ENCODE peak calls at places on chromosomes 4 and X, in seven cellular contexts. U, J, D, V, Y, T and Q are unnamed samples.

GRCh38 chr4:78069859-78070258 is 12.7 kb downstream of the FRAS1 start:
- DNase-seq in J (no peak), T (no peak), Y (no peak), U (peak), D (no peak), V (no peak), Q (no peak)

GRCh38 chr4:72951628-72952027 is 117.9 kb downstream of the COX18 start:
- DNase-seq in D (no peak), T (no peak), J (no peak), U (no peak), V (no peak), Y (no peak), Q (no peak)

GRCh38 chr4:173448919-173449641 is 50.2 kb upstream of the SCRG1 start:
- DNase-seq in U (no peak), J (no peak), D (peak), V (no peak), T (no peak), Y (no peak), Q (no peak)

GRCh38 chrX:49879656-49880277 is 483 bp downstream of the USP27X start:
- DNase-seq in D (no peak), U (peak), V (no peak), Y (no peak), J (no peak), T (no peak), Q (no peak)

GRCh38 chrX:22533898-22534297 is 261.2 kb downstream of the CBLL2 start:
- DNase-seq in J (no peak), T (no peak), U (no peak), V (no peak), Y (no peak), D (no peak), Q (no peak)

GRCh38 chrX:2892816-2893215 is 36.3 kb downstream of the ARSD start:
- DNase-seq in D (no peak), U (no peak), Y (no peak), J (no peak), V (no peak), T (no peak), Q (no peak)

GRCh38 chr4:138111462-138112000 is 130.6 kb downstream of the SLC7A11 start:
- DNase-seq in U (peak), T (no peak), Y (peak), V (no peak), D (no peak), J (no peak), Q (no peak)

GRCh38 chr4:176393306-176394013 is 73.7 kb downstream of the SPCS3 start:
- DNase-seq in T (no peak), U (peak), V (no peak), D (no peak), J (no peak), Y (no peak), Q (no peak)

GRCh38 chrX:55839480-55839879 is 121.9 kb downstream of the RRAGB start:
- DNase-seq in D (no peak), Y (no peak), T (peak), V (no peak), U (no peak), J (no peak), Q (no peak)

GRCh38 chr4:21795091-21795490 is 153.5 kb downstream of the KCNIP4 start:
- DNase-seq in Y (no peak), D (no peak), U (no peak), T (no peak), V (no peak), J (no peak), Q (no peak)

GRCh38 chrX:50470103-50471031 is at the start of gene DGKK:
- DNase-seq in V (no peak), T (peak), D (no peak), Y (no peak), U (no peak), J (no peak), Q (no peak)

GRCh38 chr4:13430834-13431568 is 53.1 kb downstream of the RAB28 start:
- DNase-seq in D (no peak), U (no peak), J (no peak), Y (no peak), T (no peak), V (no peak), Q (no peak)

GRCh38 chr4:2417765-2418651 is at the start of gene ZFYVE28:
- DNase-seq in D (no peak), U (no peak), V (no peak), Y (no peak), T (no peak), J (no peak), Q (no peak)

GRCh38 chrX:54564942-54565341 is 34.9 kb downstream of the GNL3L start:
- DNase-seq in D (no peak), J (no peak), V (no peak), T (no peak), U (no peak), Y (no peak), Q (no peak)

GRCh38 chr4:38371391-38371851 is 292.6 kb upstream of the KLF3 start:
- DNase-seq in V (no peak), T (peak), J (peak), U (no peak), Y (peak), D (no peak), Q (no peak)

GRCh38 chr4:36011381-36011780 is 232.9 kb downstream of the ARAP2 start:
- DNase-seq in J (no peak), V (no peak), U (no peak), Y (no peak), T (no peak), D (no peak), Q (no peak)

GRCh38 chr4:4216668-4217067 is 10.1 kb downstream of the OTOP1 start:
- DNase-seq in D (no peak), U (peak), J (no peak), T (no peak), Y (peak), V (no peak), Q (no peak)

GRCh38 chrX:154348646-154349358 is 25.6 kb downstream of the FLNA start:
- DNase-seq in T (no peak), J (no peak), V (no peak), Y (no peak), D (peak), U (no peak), Q (no peak)

GRCh38 chr4:77220841-77221613 is 64.0 kb downstream of the CCNG2 start:
- DNase-seq in D (no peak), V (peak), J (peak), U (no peak), Y (no peak), T (peak), Q (no peak)

GRCh38 chr4:183444953-183445543 is 612 bp downstream of the CDKN2AIP start:
- DNase-seq in J (no peak), D (no peak), Y (peak), T (no peak), U (peak), V (peak), Q (no peak)

GRCh38 chr4:12555011-12555410 is 929.1 kb downstream of the RAB28 start:
- DNase-seq in V (no peak), T (peak), J (no peak), D (no peak), U (peak), Y (no peak), Q (peak)

GRCh38 chrX:46573896-46574336 is 351 bp downstream of the CHST7 start:
- DNase-seq in T (peak), J (no peak), Y (peak), U (peak), D (peak), V (peak), Q (no peak)

GRCh38 chrX:51496501-51497291 is at the start of gene NUDT11:
- DNase-seq in T (peak), D (peak), J (no peak), U (peak), V (peak), Y (peak), Q (peak)

GRCh38 chrX:155148724-155149537 is 67.3 kb upstream of the VBP1 start:
- DNase-seq in D (no peak), V (no peak), U (peak), T (no peak), Y (no peak), J (no peak), Q (no peak)

GRCh38 chr4:87060957-87061356 is 126.1 kb downstream of the AFF1 start:
- DNase-seq in T (no peak), U (no peak), D (no peak), J (peak), V (no peak), Y (peak), Q (no peak)

GRCh38 chrX:111410451-111410850 is 1.5 kb downstream of the DCX start:
- DNase-seq in Y (no peak), T (no peak), V (no peak), D (no peak), J (no peak), U (peak), Q (no peak)

GRCh38 chrX:1657367-1658082 is 42.7 kb downstream of the ASMT start:
- DNase-seq in T (no peak), V (no peak), D (peak), U (peak), Y (no peak), J (no peak), Q (peak)

GRCh38 chrX:15761564-15762191 is 23.6 kb downstream of the CA5B start:
- DNase-seq in D (no peak), Y (no peak), U (peak), T (peak), J (no peak), V (no peak), Q (no peak)

GRCh38 chr4:134174271-134174670 is 27.3 kb downstream of the PABPC4L start:
- DNase-seq in Y (no peak), J (no peak), D (no peak), T (no peak), U (no peak), V (no peak), Q (no peak)

GRCh38 chr4:86448891-86449290 is 89.0 kb upstream of the MAPK10 start:
- DNase-seq in Y (no peak), T (no peak), J (no peak), D (no peak), U (peak), V (no peak), Q (no peak)

GRCh38 chr4:163111588-163111987 is 55.1 kb downstream of the NAF1 start:
- DNase-seq in J (no peak), Y (no peak), T (peak), U (no peak), D (no peak), V (no peak), Q (no peak)

GRCh38 chr4:140116442-140117104 is 37.4 kb downstream of the MAML3 start:
- DNase-seq in Y (no peak), V (no peak), J (no peak), U (no peak), T (no peak), D (no peak), Q (no peak)

GRCh38 chr4:83454626-83455025 is 997 bp downstream of the HELQ start:
- DNase-seq in U (no peak), V (no peak), Y (no peak), T (peak), J (no peak), D (no peak), Q (no peak)

GRCh38 chr4:140755811-140756291 is 334 bp downstream of the TBC1D9 start:
- DNase-seq in T (peak), U (peak), Y (peak), J (no peak), D (peak), V (peak), Q (no peak)

GRCh38 chr4:89657931-89658700 is 178.8 kb downstream of the SNCA start:
- DNase-seq in V (no peak), T (peak), Y (no peak), J (peak), D (peak), U (no peak), Q (peak)

GRCh38 chr4:48329193-48329592 is 12.1 kb upstream of the SLAIN2 start:
- DNase-seq in Y (no peak), U (no peak), D (no peak), T (peak), V (no peak), J (no peak), Q (no peak)

GRCh38 chr4:100657187-100657586 is 139.4 kb upstream of the EMCN start:
- DNase-seq in U (no peak), D (no peak), V (no peak), Y (no peak), J (no peak), T (no peak), Q (peak)

GRCh38 chr4:155541716-155542115 is 124.9 kb upstream of the GUCY1A1 start:
- DNase-seq in U (no peak), T (no peak), V (no peak), Y (no peak), J (no peak), D (no peak), Q (peak)

GRCh38 chr4:108080752-108081151 is 88.0 kb downstream of the LEF1 start:
- DNase-seq in Y (no peak), T (no peak), U (no peak), D (no peak), V (no peak), J (no peak), Q (no peak)

GRCh38 chrX:136200466-136200865 is 50.7 kb downstream of the MAP7D3 start:
- DNase-seq in V (no peak), T (no peak), D (no peak), U (no peak), Y (no peak), J (no peak), Q (no peak)
- H3K4me3 ChIP-seq in V (no peak), T (no peak), D (no peak), U (no peak), Y (no peak), J (no peak), Q (no peak)

GRCh38 chr4:109728385-109728784 is 1.5 kb downstream of the PLA2G12A start:
- DNase-seq in V (no peak), J (no peak), D (no peak), Y (no peak), T (no peak), U (no peak), Q (no peak)
- H3K4me3 ChIP-seq in V (no peak), J (no peak), D (no peak), Y (no peak), T (peak), U (peak), Q (peak)

DNA sequence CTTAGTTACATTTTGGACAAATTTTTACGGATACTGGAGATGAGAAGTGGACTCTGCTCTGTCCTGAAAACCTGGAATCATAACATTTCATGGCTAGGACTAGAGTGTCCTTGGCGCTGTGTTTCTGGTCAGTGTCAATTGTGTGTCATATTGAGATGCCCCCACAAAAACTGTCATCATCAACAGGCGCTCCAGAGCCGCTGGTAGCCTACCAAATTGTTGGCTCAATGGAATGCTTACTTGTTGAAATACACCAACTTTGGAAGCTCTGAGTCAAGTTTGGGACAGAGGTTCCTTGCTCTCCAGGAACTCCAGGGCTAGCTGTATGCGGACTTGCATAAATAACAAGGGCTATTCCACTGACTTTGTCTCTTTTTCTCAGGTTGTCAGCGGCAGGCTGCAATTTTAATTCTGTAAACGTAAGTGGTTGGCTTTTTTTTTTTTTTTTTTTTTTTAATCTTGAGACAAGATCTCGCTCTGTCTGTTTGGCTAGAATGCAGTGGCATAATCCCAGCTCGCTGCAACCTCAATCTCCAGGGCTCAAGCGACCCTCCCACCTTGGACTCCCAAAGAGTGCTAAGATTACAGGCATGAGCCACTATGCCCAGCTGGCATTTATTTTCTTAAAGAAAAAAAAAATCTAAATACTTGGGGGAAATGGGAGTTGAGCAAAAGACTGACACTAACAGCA is 860 bp upstream of the HPGD start:
- DNase-seq in V (no peak), T (no peak), D (no peak), U (no peak), Y (no peak), J (no peak), Q (no peak)
- H3K4me3 ChIP-seq in V (peak), T (peak), D (peak), U (no peak), Y (peak), J (peak), Q (peak)

GRCh38 chr4:9976781-9977180 is 44.5 kb downstream of the SLC2A9 start:
- DNase-seq in V (no peak), U (no peak), J (no peak), Y (no peak), T (no peak), D (no peak), Q (no peak)
- H3K4me3 ChIP-seq in V (no peak), U (no peak), J (no peak), Y (no peak), T (no peak), D (no peak), Q (no peak)

DNA sequence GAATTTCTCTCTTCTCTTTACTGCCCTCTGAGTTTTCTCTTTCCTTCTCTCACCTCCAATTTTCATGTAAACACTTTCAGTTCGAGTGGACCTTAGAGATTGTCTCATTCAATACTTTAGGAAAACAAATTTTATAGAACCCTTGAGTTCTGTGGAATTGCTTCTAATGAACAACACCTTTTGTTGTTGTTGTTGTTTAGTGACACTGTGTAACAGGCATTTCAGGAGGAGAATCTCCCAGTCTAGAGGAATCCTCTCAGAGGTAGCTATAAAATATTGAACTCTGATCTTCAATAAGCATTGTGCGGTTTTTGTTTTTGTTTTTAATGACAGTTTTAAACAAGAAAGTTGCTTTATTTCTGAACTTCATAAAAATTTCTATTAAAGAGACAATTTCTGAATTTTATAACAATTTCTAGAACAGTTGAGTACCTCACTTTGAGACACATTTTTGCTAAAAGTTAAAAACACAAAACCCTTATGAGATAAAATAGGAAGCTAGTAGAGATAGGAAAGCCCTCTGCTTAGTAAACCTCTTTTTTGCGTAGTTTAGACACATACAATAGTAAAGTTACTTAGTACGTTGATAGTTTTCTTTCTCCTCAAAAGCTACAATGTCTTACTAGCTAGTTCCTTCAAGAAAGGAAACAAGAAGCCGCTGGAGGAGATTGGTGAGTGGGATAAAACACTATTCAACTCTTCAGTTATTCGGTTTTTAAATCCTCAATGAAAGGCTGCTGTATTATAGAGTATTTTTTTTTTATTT is 38.8 kb downstream of the CLCN3 start:
- DNase-seq in D (no peak), V (no peak), J (no peak), T (no peak), Y (no peak), U (no peak), Q (no peak)
- H3K4me3 ChIP-seq in D (peak), V (no peak), J (peak), T (no peak), Y (peak), U (peak), Q (peak)

GRCh38 chrX:136205882-136206281 is 45.3 kb downstream of the MAP7D3 start:
- DNase-seq in T (no peak), J (no peak), U (no peak), Y (no peak), V (no peak), D (no peak), Q (no peak)
- H3K4me3 ChIP-seq in T (no peak), J (no peak), U (no peak), Y (no peak), V (no peak), D (no peak), Q (no peak)

GRCh38 chrX:39855748-39856129 is 242.0 kb downstream of the BCOR start:
- DNase-seq in D (peak), J (no peak), Y (peak), U (peak), T (peak), V (no peak), Q (no peak)
- H3K4me3 ChIP-seq in D (peak), J (no peak), Y (no peak), U (no peak), T (no peak), V (no peak), Q (no peak)

DNA sequence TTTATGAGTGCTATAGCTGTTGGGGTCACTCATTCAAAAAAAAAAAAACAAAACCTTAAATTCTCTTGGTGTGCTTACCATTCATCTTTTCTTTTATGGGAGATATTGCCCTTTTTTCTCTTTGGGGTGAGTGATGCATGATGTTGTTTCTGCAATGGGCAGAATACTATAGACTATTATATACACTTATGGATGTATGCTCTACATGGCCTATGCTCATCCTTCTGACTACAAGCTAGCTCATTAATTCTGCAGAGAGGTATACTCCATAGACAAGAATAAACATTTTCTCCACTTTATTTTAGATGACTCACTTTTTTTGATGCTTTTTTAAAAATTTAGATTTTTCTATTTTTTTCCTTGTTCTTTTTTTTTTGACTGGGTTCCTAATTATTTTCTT is 160.3 kb upstream of the ANK2 start:
- DNase-seq in V (no peak), Y (no peak), D (no peak), U (no peak), T (no peak), J (no peak), Q (no peak)
- H3K4me3 ChIP-seq in V (no peak), Y (no peak), D (no peak), U (peak), T (no peak), J (no peak), Q (peak)

DNA sequence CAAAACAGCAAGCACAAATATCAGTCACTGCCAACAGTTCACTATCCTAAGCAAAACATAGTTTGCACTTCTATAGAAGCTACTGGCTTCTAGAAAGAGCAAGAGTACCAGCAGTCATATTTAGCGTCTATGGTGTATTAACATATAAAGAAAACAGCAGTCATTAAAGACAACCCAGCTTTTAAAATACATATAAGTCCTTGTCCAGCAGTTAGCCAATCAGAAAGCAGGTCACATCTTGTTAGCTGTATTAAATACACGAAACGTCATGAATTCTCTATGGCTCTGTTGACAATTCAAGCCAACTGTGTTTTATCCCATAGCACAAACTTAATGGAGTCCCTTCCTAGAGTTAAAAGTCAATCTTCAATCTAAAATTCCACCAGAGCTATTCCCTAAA is 1.6 kb downstream of the LDB2 start:
- DNase-seq in T (peak), J (peak), Y (no peak), D (no peak), V (no peak), U (no peak), Q (no peak)
- H3K4me3 ChIP-seq in T (peak), J (peak), Y (peak), D (no peak), V (no peak), U (no peak), Q (peak)

GRCh38 chrX:133987188-133987587 is 1.8 kb upstream of the GPC3 start:
- DNase-seq in Y (no peak), J (no peak), T (no peak), D (no peak), U (no peak), V (no peak), Q (no peak)

GRCh38 chrX:133984857-133985163 is 584 bp downstream of the GPC3 start:
- DNase-seq in D (no peak), U (no peak), J (no peak), T (no peak), V (no peak), Y (no peak), Q (no peak)

GRCh38 chrX:133985164-133986007 is at the start of gene GPC3:
- DNase-seq in U (peak), Y (peak), T (peak), J (no peak), D (no peak), V (no peak), Q (no peak)

GRCh38 chrX:133988010-133988409 is 2.6 kb upstream of the GPC3 start:
- DNase-seq in T (no peak), V (no peak), D (no peak), J (no peak), Y (no peak), U (no peak), Q (no peak)

GRCh38 chrX:133986008-133986683 is 752 bp upstream of the GPC3 start:
- DNase-seq in T (no peak), U (no peak), Y (no peak), D (no peak), J (no peak), V (no peak), Q (no peak)
- H3K4me3 ChIP-seq in T (peak), U (peak), Y (peak), D (no peak), J (no peak), V (no peak), Q (peak)